ENCODE peak calls at places on chromosomes 2 and 18, in four cellular contexts. C is adipocyte, M is AG09319, Q is GM10248. F is an unnamed sample.

GRCh38 chr2:166786707-166787106 is 101.6 kb upstream of the XIRP2 start:
- DNase-seq in C (no peak), M (no peak), Q (no peak), F (no peak)

GRCh38 chr2:170973492-170974303 is 44.6 kb downstream of the GORASP2 start:
- DNase-seq in C (peak), M (peak), Q (peak), F (peak)

GRCh38 chr2:236673126-236673822 is 103.6 kb downstream of the ACKR3 start:
- DNase-seq in C (no peak), M (no peak), Q (no peak), F (no peak)

GRCh38 chr2:96842600-96842999 is 1.2 kb downstream of the ANKRD23 start:
- DNase-seq in C (no peak), M (no peak), Q (no peak), F (no peak)

GRCh38 chr2:100791294-100791935 is 28.5 kb upstream of the NPAS2 start:
- DNase-seq in C (no peak), M (no peak), Q (no peak), F (no peak)

GRCh38 chr18:79460445-79461300 is 64.9 kb downstream of the NFATC1 start:
- DNase-seq in C (peak), M (no peak), Q (peak), F (no peak)

GRCh38 chr2:239307921-239308620 is 92.7 kb downstream of the HDAC4 start:
- DNase-seq in C (peak), M (no peak), Q (no peak), F (no peak)

GRCh38 chr2:224507789-224508188 is 77.4 kb downstream of the CUL3 start:
- DNase-seq in C (no peak), M (no peak), Q (no peak), F (no peak)

GRCh38 chr18:3688682-3689081 is 238.7 kb downstream of the TGIF1 start:
- DNase-seq in C (peak), M (peak), Q (no peak), F (peak)

GRCh38 chr2:10741139-10741538 is 19.7 kb downstream of the ATP6V1C2 start:
- DNase-seq in C (no peak), M (no peak), Q (no peak), F (no peak)

GRCh38 chr2:111178730-111179405 is 58.2 kb downstream of the BCL2L11 start:
- DNase-seq in C (peak), M (no peak), Q (no peak), F (peak)

GRCh38 chr2:232376713-232377112 is 1.8 kb upstream of the ALPP start:
- DNase-seq in C (no peak), M (no peak), Q (no peak), F (no peak)

GRCh38 chr2:171478345-171478744 is 43.9 kb upstream of the CYBRD1 start:
- DNase-seq in C (peak), M (no peak), Q (no peak), F (peak)

GRCh38 chr18:51321696-51322095 is 124.2 kb upstream of the MEX3C start:
- DNase-seq in C (no peak), M (no peak), Q (no peak), F (no peak)

GRCh38 chr2:109380502-109381326 is 233.1 kb downstream of the SEPTIN10 start:
- DNase-seq in C (no peak), M (no peak), Q (no peak), F (peak)

GRCh38 chr2:233048569-233049193 is 11.5 kb upstream of the INPP5D start:
- DNase-seq in C (no peak), M (no peak), Q (no peak), F (no peak)

GRCh38 chr2:187382131-187382530 is 65.9 kb downstream of the CALCRL start:
- DNase-seq in C (peak), M (no peak), Q (no peak), F (no peak)

F was measured in astrocyte of the spinal cord.